ENCODE peak calls at places on chromosomes 16 and 17, in seven cellular contexts. One of them, this sample, is unnamed.

GRCh38 chr17:67448449-67448848 is 71.4 kb downstream of the PITPNC1 start:
- DNase-seq in Panc1: no peak
- DNase-seq in NCI-H1105: no peak
- DNase-seq in Right ventricle myocardium superior: no peak
- DNase-seq in HT-29: no peak
- DNase-seq in AG04450: no peak
- DNase-seq in germinal center: no peak
- DNase-seq in this sample: no peak

GRCh38 chr16:22814330-22815105 is 556 bp downstream of the HS3ST2 start:
- DNase-seq in NCI-H1105: no peak
- DNase-seq in AG04450: no peak
- DNase-seq in HT-29: no peak
- DNase-seq in Right ventricle myocardium superior: peak; percentile 40
- DNase-seq in Panc1: no peak
- DNase-seq in germinal center: no peak
- DNase-seq in this sample: no peak

GRCh38 chr17:20852541-20853370 is 190.1 kb downstream of the USP22 start:
- DNase-seq in Panc1: no peak
- DNase-seq in AG04450: no peak
- DNase-seq in NCI-H1105: peak; percentile 55
- DNase-seq in germinal center: no peak
- DNase-seq in HT-29: no peak
- DNase-seq in Right ventricle myocardium superior: peak; percentile 51
- DNase-seq in this sample: no peak

GRCh38 chr16:17369441-17369951 is 101.3 kb downstream of the XYLT1 start:
- DNase-seq in Right ventricle myocardium superior: peak; percentile 76
- DNase-seq in germinal center: peak; percentile 74
- DNase-seq in AG04450: no peak
- DNase-seq in Panc1: no peak
- DNase-seq in NCI-H1105: no peak
- DNase-seq in HT-29: no peak
- DNase-seq in this sample: no peak

GRCh38 chr17:47877368-47878034 is 18.5 kb upstream of the SP2 start:
- DNase-seq in Right ventricle myocardium superior: no peak
- DNase-seq in Panc1: no peak
- DNase-seq in AG04450: no peak
- DNase-seq in NCI-H1105: no peak
- DNase-seq in HT-29: no peak
- DNase-seq in germinal center: no peak
- DNase-seq in this sample: no peak

GRCh38 chr17:64081802-64082799 is 47.8 kb downstream of the ERN1 start:
- DNase-seq in Panc1: peak; percentile 90
- DNase-seq in AG04450: peak; percentile 24
- DNase-seq in NCI-H1105: no peak
- DNase-seq in germinal center: no peak
- DNase-seq in HT-29: peak; percentile 77
- DNase-seq in Right ventricle myocardium superior: no peak
- DNase-seq in this sample: peak; percentile 69

GRCh38 chr16:31568577-31569359 is 41.1 kb downstream of the AHSP start:
- DNase-seq in NCI-H1105: no peak
- DNase-seq in Right ventricle myocardium superior: no peak
- DNase-seq in germinal center: no peak
- DNase-seq in Panc1: no peak
- DNase-seq in HT-29: no peak
- DNase-seq in AG04450: no peak
- DNase-seq in this sample: no peak

GRCh38 chr17:79106958-79107357 is 32.3 kb downstream of the ENGASE start:
- DNase-seq in HT-29: no peak
- DNase-seq in germinal center: no peak
- DNase-seq in NCI-H1105: no peak
- DNase-seq in Right ventricle myocardium superior: no peak
- DNase-seq in AG04450: no peak
- DNase-seq in Panc1: no peak
- DNase-seq in this sample: no peak

GRCh38 chr17:76725580-76726230 is 701 bp downstream of the JMJD6 start:
- DNase-seq in Panc1: no peak
- DNase-seq in NCI-H1105: peak; percentile 20
- DNase-seq in Right ventricle myocardium superior: peak; percentile 86
- DNase-seq in germinal center: peak; percentile 63
- DNase-seq in HT-29: peak; percentile 64
- DNase-seq in AG04450: no peak
- DNase-seq in this sample: peak; percentile 59

GRCh38 chr17:57954421-57955182 is 610 bp downstream of the CUEDC1 start:
- DNase-seq in HT-29: peak; percentile 69
- DNase-seq in NCI-H1105: peak; percentile 51
- DNase-seq in Right ventricle myocardium superior: peak; percentile 91
- DNase-seq in germinal center: no peak
- DNase-seq in AG04450: no peak
- DNase-seq in Panc1: no peak
- DNase-seq in this sample: peak; percentile 85

GRCh38 chr17:70059649-70060048 is 15.4 kb upstream of the KCNJ16 start:
- DNase-seq in NCI-H1105: no peak
- DNase-seq in germinal center: no peak
- DNase-seq in AG04450: no peak
- DNase-seq in Panc1: no peak
- DNase-seq in Right ventricle myocardium superior: no peak
- DNase-seq in HT-29: no peak
- DNase-seq in this sample: no peak

GRCh38 chr17:79188048-79188447 is 113.4 kb downstream of the ENGASE start:
- DNase-seq in Right ventricle myocardium superior: no peak
- DNase-seq in germinal center: peak; percentile 45
- DNase-seq in AG04450: no peak
- DNase-seq in NCI-H1105: peak; percentile 23
- DNase-seq in Panc1: no peak
- DNase-seq in HT-29: peak; percentile 43
- DNase-seq in this sample: peak; percentile 77

GRCh38 chr16:86604436-86605220 is 26.3 kb downstream of the FOXL1 start:
- DNase-seq in NCI-H1105: no peak
- DNase-seq in germinal center: peak; percentile 68
- DNase-seq in Right ventricle myocardium superior: no peak
- DNase-seq in AG04450: no peak
- DNase-seq in HT-29: no peak
- DNase-seq in Panc1: no peak
- DNase-seq in this sample: no peak

GRCh38 chr17:29591737-29592624 is 951 bp upstream of the ANKRD13B start:
- DNase-seq in germinal center: peak; percentile 87
- DNase-seq in Right ventricle myocardium superior: peak; percentile 93
- DNase-seq in Panc1: no peak
- DNase-seq in HT-29: peak; percentile 90
- DNase-seq in NCI-H1105: peak; percentile 82
- DNase-seq in AG04450: no peak
- DNase-seq in this sample: peak; percentile 95

GRCh38 chr16:75372236-75372856 is 61.0 kb downstream of the CFDP1 start:
- DNase-seq in Right ventricle myocardium superior: no peak
- DNase-seq in HT-29: no peak
- DNase-seq in AG04450: no peak
- DNase-seq in Panc1: no peak
- DNase-seq in NCI-H1105: no peak
- DNase-seq in germinal center: no peak
- DNase-seq in this sample: peak; percentile 72

GRCh38 chr17:49390548-49391324 is 23.9 kb downstream of the PHB1 start:
- DNase-seq in HT-29: peak; percentile 33
- DNase-seq in AG04450: no peak
- DNase-seq in NCI-H1105: no peak
- DNase-seq in Right ventricle myocardium superior: peak; percentile 50
- DNase-seq in germinal center: peak; percentile 72
- DNase-seq in Panc1: no peak
- DNase-seq in this sample: no peak

GRCh38 chr17:1746975-1747543 is 4.4 kb downstream of the SERPINF2 start:
- DNase-seq in AG04450: no peak
- DNase-seq in germinal center: no peak
- DNase-seq in Panc1: no peak
- DNase-seq in Right ventricle myocardium superior: peak; percentile 66
- DNase-seq in NCI-H1105: no peak
- DNase-seq in HT-29: peak; percentile 31
- DNase-seq in this sample: no peak

GRCh38 chr17:59814685-59815084 is 78.1 kb downstream of the TUBD1 start:
- DNase-seq in germinal center: no peak
- DNase-seq in Panc1: no peak
- DNase-seq in HT-29: no peak
- DNase-seq in Right ventricle myocardium superior: no peak
- DNase-seq in AG04450: no peak
- DNase-seq in NCI-H1105: no peak
- DNase-seq in this sample: no peak

GRCh38 chr17:38508570-38508950 is 80.3 kb downstream of the ARHGAP23 start:
- DNase-seq in AG04450: no peak
- DNase-seq in NCI-H1105: no peak
- DNase-seq in germinal center: no peak
- DNase-seq in Right ventricle myocardium superior: peak; percentile 14
- DNase-seq in Panc1: no peak
- DNase-seq in HT-29: peak; percentile 73
- DNase-seq in this sample: no peak